ENCODE peak calls at places on chromosomes 5 and 9, in six cellular contexts. L is heart left ventricle; Z is CD8-positive, alpha-beta T cell; R is IMR-90; F is cardiac muscle cell; E is right lobe of liver. O is an unnamed sample.

GRCh38 chr5:154757647-154758406 is 2.6 kb downstream of the LARP1 start:
- DNase-seq in E (no peak), L (no peak), Z (no peak), R (peak; percentile 22), F (peak; percentile 38), O (peak; percentile 48)

GRCh38 chr9:87850405-87850804 is 32.3 kb upstream of the SPATA31E1 start:
- DNase-seq in Z (no peak), R (peak; percentile 84), F (peak; percentile 22), E (no peak), L (no peak), O (no peak)

GRCh38 chr5:141879941-141880738 is 1.9 kb upstream of the PCDH1 start:
- DNase-seq in R (no peak), E (no peak), F (no peak), L (no peak), Z (no peak), O (no peak)

GRCh38 chr9:79480639-79481038 is 91.1 kb upstream of the TLE4 start:
- DNase-seq in R (no peak), E (no peak), Z (no peak), F (no peak), L (no peak), O (no peak)

GRCh38 chr5:168111433-168111832 is 180.0 kb upstream of the WWC1 start:
- DNase-seq in Z (no peak), E (no peak), F (no peak), R (no peak), L (no peak), O (no peak)

GRCh38 chr9:111944467-111944866 is 47.9 kb downstream of the UGCG start:
- DNase-seq in F (peak; percentile 77), R (peak; percentile 74), L (no peak), E (no peak), Z (no peak), O (no peak)

GRCh38 chr5:125375143-125375542 is 628.7 kb upstream of the ZNF608 start:
- DNase-seq in Z (no peak), F (no peak), L (no peak), E (no peak), R (no peak), O (no peak)

GRCh38 chr5:106574820-106575219 is 1095.9 kb downstream of the EFNA5 start:
- DNase-seq in F (no peak), Z (no peak), E (no peak), R (no peak), L (no peak), O (no peak)

GRCh38 chr5:149550608-149551226 is 522 bp downstream of the CSNK1A1 start:
- DNase-seq in E (no peak), F (no peak), R (no peak), L (peak; percentile 37), Z (no peak), O (no peak)

GRCh38 chr5:72623936-72624335 is 116.7 kb upstream of the ZNF366 start:
- DNase-seq in E (no peak), F (no peak), L (no peak), R (no peak), Z (no peak), O (no peak)

GRCh38 chr9:124285903-124286291 is 28.1 kb downstream of the NEK6 start:
- DNase-seq in E (peak; percentile 75), F (peak; percentile 98), R (peak; percentile 99), L (peak; percentile 76), Z (peak; percentile 3), O (peak; percentile 17)

GRCh38 chr5:158406884-158407790 is 548.2 kb upstream of the CLINT1 start:
- DNase-seq in E (no peak), Z (no peak), R (peak; percentile 74), F (peak; percentile 80), L (no peak), O (no peak)

GRCh38 chr9:86549920-86550319 is 195.7 kb upstream of the TUT7 start:
- DNase-seq in E (no peak), F (peak; percentile 12), R (no peak), Z (no peak), L (no peak), O (no peak)

GRCh38 chr9:128787583-128788156 is 617 bp downstream of the TBC1D13 start:
- DNase-seq in R (no peak), F (peak; percentile 24), L (peak; percentile 26), E (no peak), Z (no peak), O (no peak)

GRCh38 chr9:117523531-117524153 is 108.8 kb upstream of the ASTN2 start:
- DNase-seq in R (no peak), F (no peak), Z (no peak), E (no peak), L (no peak), O (no peak)

GRCh38 chr5:43639566-43639965 is 36.6 kb downstream of the NNT start:
- DNase-seq in E (no peak), L (no peak), F (no peak), R (no peak), Z (no peak), O (no peak)

GRCh38 chr9:70435948-70436347 is 21.5 kb upstream of the KLF9 start:
- DNase-seq in R (peak; percentile 82), E (no peak), F (peak; percentile 87), L (no peak), Z (no peak), O (no peak)

GRCh38 chr5:171956314-171956713 is 50.1 kb downstream of the FBXW11 start:
- DNase-seq in F (no peak), R (no peak), L (no peak), Z (no peak), E (no peak), O (no peak)

GRCh38 chr5:134610715-134611114 is 21.9 kb downstream of the SAR1B start:
- DNase-seq in E (no peak), F (no peak), L (no peak), Z (no peak), R (no peak), O (no peak)

GRCh38 chr9:34398875-34399274 is 22.2 kb upstream of the MYORG start:
- DNase-seq in L (no peak), R (no peak), F (no peak), Z (no peak), E (no peak), O (no peak)

GRCh38 chr5:137453476-137454080 is 45.5 kb downstream of the SPOCK1 start:
- DNase-seq in R (peak; percentile 51), L (no peak), F (peak; percentile 80), E (no peak), Z (no peak), O (no peak)

GRCh38 chr5:96616801-96617200 is 45.4 kb upstream of the CAST start:
- DNase-seq in F (no peak), L (no peak), Z (no peak), R (no peak), E (no peak), O (no peak)

GRCh38 chr9:137866226-137867141 is 11.1 kb upstream of the CACNA1B start:
- DNase-seq in F (no peak), L (no peak), E (no peak), R (no peak), Z (no peak), O (no peak)

DNA sequence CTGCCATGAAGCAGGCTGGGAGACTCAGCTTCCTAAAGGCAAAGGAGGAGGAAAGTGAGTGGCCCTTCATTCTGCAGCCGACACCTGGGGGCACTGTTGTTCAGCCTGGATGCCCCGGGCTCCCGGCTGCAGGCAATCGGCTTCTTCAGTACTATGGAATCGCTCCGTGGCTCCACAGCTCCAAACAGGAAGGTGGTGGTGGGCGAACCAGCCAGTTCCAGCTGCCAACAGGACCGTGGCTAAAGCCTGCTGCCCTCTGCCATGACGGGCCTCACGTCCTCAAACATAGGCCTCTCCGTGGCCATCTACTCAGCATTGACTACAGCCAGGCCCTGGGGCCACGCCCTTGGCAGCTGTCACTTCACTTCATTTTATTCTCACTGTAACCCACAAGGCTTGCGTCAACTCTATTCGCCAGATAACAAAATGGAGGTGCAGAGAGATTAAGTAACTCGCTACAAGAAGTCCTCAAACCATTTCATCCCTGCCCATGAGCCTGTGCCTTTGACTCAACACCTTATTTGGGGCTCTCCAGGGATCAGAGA is 38.1 kb downstream of the PAX5 start:
- DNase-seq in F (peak; percentile 81), L (peak; percentile 23), E (peak; percentile 69), R (peak; percentile 53), Z (peak; percentile 20), O (peak; percentile 22)
- H3K4me3 ChIP-seq in F (no peak overlapping the region), L (no peak overlapping the region), E (no peak overlapping the region), R (no peak overlapping the region), Z (no peak overlapping the region), O (peak overlapping the region; percentile 29)

GRCh38 chr5:111932628-111933027 is 175.6 kb upstream of the NREP start:
- DNase-seq in L (peak; percentile 26), F (peak; percentile 56), Z (no peak), E (no peak), R (no peak), O (no peak)

GRCh38 chr5:111931658-111932057 is 174.7 kb upstream of the NREP start:
- DNase-seq in E (no peak), R (no peak), L (no peak), Z (no peak), F (no peak), O (no peak)

GRCh38 chr5:111930407-111930806 is 173.4 kb upstream of the NREP start:
- DNase-seq in L (no peak), Z (no peak), R (peak; percentile 30), F (no peak), E (no peak), O (no peak)

GRCh38 chr5:111930905-111931461 is 174.0 kb upstream of the NREP start:
- DNase-seq in E (no peak), F (no peak), R (peak; percentile 77), L (no peak), Z (no peak), O (no peak)

DNA sequence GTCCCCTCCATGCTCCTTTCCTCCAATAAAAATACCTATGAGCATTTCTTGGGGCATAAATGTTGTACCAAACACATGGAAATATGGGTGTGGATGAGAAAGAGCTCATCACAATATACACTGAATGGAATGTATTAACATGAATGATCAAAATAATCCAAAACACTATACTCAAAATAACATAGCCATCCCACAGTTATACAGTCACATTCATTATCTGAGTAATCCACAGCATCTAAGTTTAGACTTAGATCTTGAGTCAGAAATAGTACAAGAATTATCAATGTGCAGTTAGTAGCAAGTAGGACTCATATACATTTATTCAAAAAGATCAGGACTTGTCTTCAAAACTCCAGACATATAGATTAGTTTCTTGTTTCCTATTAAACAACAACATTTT is 175.2 kb upstream of the NREP start:
- DNase-seq in E (no peak), Z (no peak), L (no peak), R (peak; percentile 61), F (no peak), O (no peak)
- H3K27ac ChIP-seq in E (no peak overlapping the region), Z (no peak overlapping the region), L (no peak overlapping the region), R (no peak overlapping the region), F (no peak overlapping the region), O (no peak overlapping the region)

GRCh38 chr9:130039504-130040147 is 3.4 kb downstream of the FNBP1 start:
- DNase-seq in Z (no peak), F (peak; percentile 18), R (no peak), E (no peak), L (no peak), O (peak; percentile 60)
- H3K4me3 ChIP-seq in Z (peak overlapping the region; percentile 40), F (no peak overlapping the region), R (no peak overlapping the region), E (no peak overlapping the region), L (no peak overlapping the region), O (peak overlapping the region; percentile 47)

DNA sequence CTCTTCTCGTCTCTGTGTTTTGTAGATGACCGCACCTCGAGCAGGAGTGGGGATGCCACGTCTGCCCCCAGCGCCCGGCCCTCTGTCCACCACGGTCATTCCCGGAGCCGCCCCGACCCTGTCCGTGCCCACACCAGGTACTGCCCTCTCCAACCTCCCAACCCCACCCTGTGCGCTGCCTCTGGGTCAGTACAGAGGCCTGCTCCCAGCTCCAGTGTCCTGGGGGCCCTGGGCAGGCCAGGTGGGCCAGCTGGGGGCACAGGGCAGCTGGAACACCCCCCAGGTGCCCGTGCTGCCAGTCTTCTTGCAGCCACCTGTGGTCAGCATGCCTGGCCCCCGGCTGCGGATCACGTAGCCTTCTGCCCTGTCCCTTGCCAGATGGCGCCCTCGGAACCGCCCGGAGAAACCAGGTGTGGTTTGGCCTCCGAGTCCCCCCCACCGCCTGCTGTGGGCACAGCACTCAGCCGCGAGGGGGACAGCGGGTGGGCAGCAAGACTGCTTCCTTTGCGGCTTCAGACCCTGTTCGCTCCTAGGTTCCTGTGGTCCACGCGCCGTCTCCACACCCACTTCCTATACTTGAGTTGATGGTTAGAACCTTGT is 133.7 kb downstream of the WNK2 start:
- DNase-seq in L (no peak), R (no peak), F (no peak), E (no peak), Z (no peak), O (no peak)
- H3K27ac ChIP-seq in L (no peak overlapping the region), R (no peak overlapping the region), F (no peak overlapping the region), E (no peak overlapping the region), Z (no peak overlapping the region), O (no peak overlapping the region)